ENCODE peak calls at places on chromosomes 6 and 20, in six cellular contexts. Y, R, U, D, M and N are unnamed samples.
A peak's percentile ranks its signal among the peaks of the same experiment; 100 is the strongest.

GRCh38 chr6:10837009-10837691 is 1.2 kb downstream of the MAK start:
- DNase-seq in Y (peak; percentile 57), R (no peak), U (no peak), D (no peak), M (no peak), N (peak; percentile 57)

GRCh38 chr6:79421001-79421411 is 116.2 kb downstream of the LCA5 start:
- DNase-seq in Y (no peak), R (peak; percentile 65), U (no peak), D (no peak), M (no peak), N (no peak)

GRCh38 chr6:137229075-137229759 is 10.0 kb upstream of the IFNGR1 start:
- DNase-seq in Y (no peak), R (no peak), U (no peak), D (no peak), M (no peak), N (peak; percentile 58)

GRCh38 chr6:156427345-156427744 is 349.8 kb upstream of the ARID1B start:
- DNase-seq in Y (no peak), R (peak; percentile 91), U (no peak), D (no peak), M (peak; percentile 9), N (peak; percentile 49)

GRCh38 chr6:4355241-4355640 is 219.9 kb upstream of the ECI2 start:
- DNase-seq in Y (no peak), R (peak; percentile 95), U (no peak), D (no peak), M (no peak), N (no peak)

GRCh38 chr6:32462609-32463008 is 22.9 kb downstream of the HLA-DRA start:
- DNase-seq in Y (no peak), R (no peak), U (no peak), D (no peak), M (no peak), N (no peak)

GRCh38 chr20:38610521-38610920 is 8.9 kb downstream of the ARHGAP40 start:
- DNase-seq in Y (no peak), R (peak; percentile 6), U (no peak), D (no peak), M (no peak), N (no peak)

GRCh38 chr6:28081486-28081751 is 1.1 kb downstream of the ZNF165 start:
- DNase-seq in Y (no peak), R (no peak), U (peak; percentile 34), D (no peak), M (no peak), N (no peak)

GRCh38 chr20:17873410-17874270 is 95.0 kb downstream of the SNX5 start:
- DNase-seq in Y (peak; percentile 54), R (peak; percentile 96), U (no peak), D (no peak), M (no peak), N (peak; percentile 90)

GRCh38 chr6:37192669-37193068 is 22.7 kb downstream of the PIM1 start:
- DNase-seq in Y (no peak), R (no peak), U (no peak), D (no peak), M (no peak), N (no peak)

GRCh38 chr20:20666359-20666758 is 46.1 kb downstream of the RALGAPA2 start:
- DNase-seq in Y (no peak), R (no peak), U (no peak), D (no peak), M (no peak), N (no peak)

GRCh38 chr6:43436577-43437282 is 9.4 kb downstream of the ABCC10 start:
- DNase-seq in Y (no peak), R (peak; percentile 65), U (no peak), D (no peak), M (no peak), N (no peak)

GRCh38 chr6:37595859-37596258 is 96.2 kb upstream of the CCDC167 start:
- DNase-seq in Y (no peak), R (no peak), U (no peak), D (no peak), M (no peak), N (no peak)

GRCh38 chr6:100808638-100809275 is 72.4 kb downstream of the ASCC3 start:
- DNase-seq in Y (no peak), R (peak; percentile 86), U (no peak), D (no peak), M (no peak), N (no peak)

GRCh38 chr6:24408719-24409410 is 6.1 kb downstream of the MRS2 start:
- DNase-seq in Y (no peak), R (no peak), U (no peak), D (no peak), M (no peak), N (no peak)